ENCODE peak calls at places on chromosomes 13 and 19, in ten cellular contexts. C is heart left ventricle, Q is GM12878, M is upper lobe of left lung, J is A549, V is adrenal gland, L is breast epithelium, G is right lobe of liver, S is IMR-90, X is ovary. O is an unnamed sample.

GRCh38 chr13:97471721-97472120 is 37.8 kb downstream of the RAP2A start:
- DNase-seq in C (no peak), Q (no peak), M (no peak), J (no peak), V (no peak), L (no peak), G (no peak), S (peak; percentile 4), X (no peak), O (no peak)

GRCh38 chr19:48274173-48274572 is 4.3 kb downstream of the ZNF114 start:
- DNase-seq in C (no peak), Q (no peak), M (no peak), J (no peak), V (no peak), L (no peak), G (no peak), S (peak; percentile 40), X (no peak), O (no peak)

GRCh38 chr13:89726690-89727435 is 1620.6 kb upstream of the MIR17HG start:
- DNase-seq in C (no peak), Q (no peak), M (no peak), J (peak; percentile 22), V (no peak), L (no peak), G (no peak), S (peak; percentile 46), X (no peak), O (no peak)

GRCh38 chr13:33817843-33818661 is at the start of gene RFC3:
- DNase-seq in C (peak; percentile 94), Q (peak; percentile 69), M (peak; percentile 90), J (peak; percentile 93), V (peak; percentile 95), L (peak; percentile 93), G (peak; percentile 94), S (peak; percentile 95), X (peak; percentile 92), O (peak; percentile 87)

GRCh38 chr19:19205416-19206410 is 2.5 kb upstream of the NR2C2AP start:
- DNase-seq in C (no peak), Q (no peak), M (no peak), J (no peak), V (no peak), L (no peak), G (no peak), S (no peak), X (no peak), O (no peak)

GRCh38 chr19:3479819-3480215 is 508 bp downstream of the SMIM24 start:
- DNase-seq in C (no peak), Q (no peak), M (no peak), J (peak; percentile 47), V (no peak), L (no peak), G (no peak), S (no peak), X (no peak), O (no peak)

GRCh38 chr19:32877323-32877912 is 7.9 kb upstream of the SLC7A9 start:
- DNase-seq in C (no peak), Q (no peak), M (no peak), J (no peak), V (no peak), L (no peak), G (no peak), S (no peak), X (no peak), O (no peak)

GRCh38 chr19:6273701-6274601 is 5.8 kb downstream of the MLLT1 start:
- DNase-seq in C (peak; percentile 79), Q (no peak), M (peak; percentile 93), J (no peak), V (peak; percentile 78), L (peak; percentile 85), G (peak; percentile 96), S (peak; percentile 88), X (peak; percentile 80), O (peak; percentile 85)

GRCh38 chr19:15195381-15195964 is 5.3 kb downstream of the NOTCH3 start:
- DNase-seq in C (peak; percentile 64), Q (no peak), M (peak; percentile 69), J (no peak), V (no peak), L (peak; percentile 85), G (no peak), S (peak; percentile 61), X (no peak), O (no peak)

GRCh38 chr13:95601216-95601615 is 43.3 kb downstream of the DZIP1 start:
- DNase-seq in C (no peak), Q (no peak), M (no peak), J (no peak), V (no peak), L (no peak), G (no peak), S (no peak), X (no peak), O (no peak)

GRCh38 chr19:13118424-13119193 is 545 bp downstream of the NACC1 start:
- DNase-seq in C (peak; percentile 38), Q (no peak), M (peak; percentile 87), J (peak; percentile 47), V (peak; percentile 69), L (peak; percentile 70), G (peak; percentile 74), S (peak; percentile 31), X (peak; percentile 72), O (no peak)

GRCh38 chr19:39307233-39307821 is 11.1 kb downstream of the IFNL1 start:
- DNase-seq in C (no peak), Q (no peak), M (peak; percentile 65), J (no peak), V (no peak), L (no peak), G (no peak), S (no peak), X (no peak), O (no peak)

DNA sequence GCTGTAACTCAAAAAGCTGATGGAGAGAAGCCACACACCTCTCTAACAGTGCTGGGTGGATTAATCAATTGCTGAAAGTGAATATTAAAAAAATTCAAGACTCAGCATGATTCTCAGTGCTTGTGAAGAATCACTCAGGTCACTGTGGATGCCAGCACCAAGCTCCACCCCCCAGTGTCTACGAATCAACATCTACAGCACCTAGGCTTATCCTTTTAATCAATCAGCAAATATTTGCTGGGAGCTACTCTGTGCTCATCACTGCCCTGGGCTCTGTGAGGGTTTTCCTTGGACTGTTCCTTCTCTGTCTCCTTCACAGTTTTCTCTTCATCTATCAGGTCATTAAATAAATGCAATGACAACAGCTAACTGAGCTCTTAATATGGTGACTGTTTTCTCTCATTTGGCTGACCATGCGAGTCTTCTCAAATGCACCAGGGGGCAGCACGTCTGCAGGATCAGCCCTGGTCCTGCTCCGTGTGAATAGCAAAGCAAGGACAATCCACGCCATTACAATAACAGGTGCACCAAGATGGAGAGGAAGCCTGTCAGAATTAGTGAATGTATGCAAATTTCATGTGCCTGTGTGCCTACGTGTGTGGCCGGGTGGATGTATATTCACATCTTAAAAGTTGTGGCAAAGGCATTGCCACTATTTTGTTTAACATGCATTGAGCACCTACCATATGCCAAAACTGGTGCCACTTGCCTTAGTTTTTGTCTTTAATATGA is 14.6 kb upstream of the C13orf42 start:
- DNase-seq in C (peak; percentile 38), Q (peak; percentile 16), M (peak; percentile 59), J (peak; percentile 69), V (peak; percentile 35), L (no peak), G (peak; percentile 62), S (peak; percentile 54), X (no peak), O (peak; percentile 17)
- TF ChIP-seq POLR2A in C (no peak), Q (no peak), M (no peak), J (no peak), V (no peak), L (no peak), G (no peak), S (no peak), X (no peak), O (no peak)

DNA sequence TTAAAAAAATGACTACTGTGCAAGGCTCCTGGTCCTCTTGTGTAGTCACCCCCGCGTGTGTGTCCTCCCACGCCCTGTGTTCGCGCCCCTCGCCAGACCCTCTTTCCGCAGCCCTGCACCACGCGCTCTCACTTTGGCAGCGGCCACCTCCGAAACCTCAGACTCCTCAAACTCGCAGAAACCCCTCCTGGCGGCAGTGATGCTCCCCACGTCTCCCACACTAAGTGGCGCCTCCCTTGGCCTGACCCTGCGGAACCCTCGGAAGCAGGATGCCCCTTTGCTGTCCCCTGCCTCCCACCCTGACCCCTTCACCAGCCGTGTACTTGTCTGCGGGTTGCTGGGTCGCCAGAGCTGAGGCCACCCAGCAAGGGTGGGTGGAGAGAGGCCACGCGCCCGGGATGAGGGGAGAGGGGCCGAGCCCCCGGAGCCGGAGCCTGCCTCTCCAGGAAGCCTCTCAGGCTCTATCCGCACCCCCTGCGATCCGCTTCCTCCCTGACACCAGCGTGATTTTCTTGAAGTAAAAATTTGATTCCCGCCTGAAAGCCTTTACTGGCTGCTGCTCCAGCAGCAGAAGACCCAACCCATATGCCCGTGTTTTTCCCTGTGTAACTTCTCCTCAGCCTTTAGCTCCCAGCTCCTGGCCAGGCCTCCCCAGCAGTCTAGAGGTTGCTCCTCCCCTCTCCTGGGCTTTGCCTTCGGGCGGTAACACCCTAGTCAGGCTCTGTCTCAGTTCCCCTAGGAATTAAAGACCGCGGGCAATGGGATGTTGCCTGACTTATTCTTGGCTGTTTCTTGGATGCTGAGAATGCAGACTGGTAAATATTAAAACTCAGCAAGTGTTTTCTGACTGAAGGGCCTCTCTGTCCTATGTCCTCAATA is 55.2 kb downstream of the MIPEP start:
- DNase-seq in C (no peak), Q (no peak), M (no peak), J (no peak), V (no peak), L (no peak), G (no peak), S (no peak), X (no peak), O (no peak)
- H3K9me3 ChIP-seq in C (no peaks in the 10 kb centered on the region), Q (no peaks in the 10 kb centered on the region), M (no peaks in the 10 kb centered on the region), J (no peaks in the 10 kb centered on the region), V (no peaks in the 10 kb centered on the region), L (no peaks in the 10 kb centered on the region), G (no peaks in the 10 kb centered on the region), S (no peaks in the 10 kb centered on the region), X (no peaks in the 10 kb centered on the region), O (no peaks in the 10 kb centered on the region)

DNA sequence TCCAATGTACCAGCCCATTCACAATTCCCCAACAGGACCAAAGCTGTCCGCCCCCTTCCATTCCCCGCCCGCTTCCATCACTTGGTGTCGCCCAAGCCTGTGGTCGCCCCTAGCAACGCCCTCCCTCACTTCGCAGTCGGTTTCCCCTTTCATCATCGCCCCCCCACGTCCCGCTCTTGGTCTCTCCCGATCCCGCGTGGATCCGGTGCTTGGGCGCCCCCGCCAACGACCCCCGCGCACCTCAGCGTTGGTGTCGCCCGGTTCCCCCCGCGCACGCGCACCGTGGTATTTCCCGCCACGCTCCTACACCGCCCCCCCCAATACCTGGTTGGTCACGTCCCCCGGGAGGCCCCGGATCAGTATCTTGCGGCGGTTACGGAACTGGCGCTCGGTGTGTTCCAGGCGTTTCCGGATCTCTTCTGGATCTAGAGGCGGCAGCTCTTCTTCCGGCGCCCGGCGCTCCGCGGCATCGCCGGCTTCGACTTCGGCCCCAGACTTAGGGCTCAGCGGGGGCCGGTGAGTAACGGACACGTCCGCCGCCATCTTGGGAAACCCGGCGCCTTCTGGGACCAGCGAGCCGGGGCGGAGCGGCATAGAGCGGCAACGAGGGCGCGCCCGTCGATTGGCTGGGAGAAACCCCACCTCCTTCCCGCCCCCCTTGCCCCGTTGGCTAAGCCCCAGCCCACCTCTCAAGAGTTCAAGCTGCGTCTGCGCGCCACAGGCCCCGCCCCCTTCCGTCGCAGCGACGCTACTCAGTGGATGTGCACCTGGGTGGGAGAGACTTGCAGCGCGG is at the start of gene RAVER1:
- DNase-seq in C (peak; percentile 98), Q (peak; percentile 87), M (peak; percentile 97), J (peak; percentile 97), V (peak; percentile 98), L (peak; percentile 99), G (peak; percentile 99), S (peak; percentile 97), X (peak; percentile 99), O (peak; percentile 94)
- TF ChIP-seq POLR2A in C (no peak), Q (peak; percentile 96), M (peak; percentile 35), J (peak; percentile 70), V (peak; percentile 85), L (peak; percentile 14), G (peak; percentile 76), S (peak; percentile 96), X (peak; percentile 81), O (peak; percentile 77)

GRCh38 chr13:111484959-111485358 is 164.5 kb downstream of the TEX29 start:
- DNase-seq in C (no peak), Q (no peak), M (no peak), J (no peak), V (no peak), L (no peak), G (peak; percentile 17), S (no peak), X (no peak), O (no peak)
- H3K9me3 ChIP-seq in C (peaks cover 15% of the 10 kb centered on the region), Q (no peaks in the 10 kb centered on the region), M (peaks cover 23% of the 10 kb centered on the region), J (peaks cover 3% of the 10 kb centered on the region), V (no peaks in the 10 kb centered on the region), L (peaks cover 27% of the 10 kb centered on the region), G (no peaks in the 10 kb centered on the region), S (peaks cover 33% of the 10 kb centered on the region), X (no peaks in the 10 kb centered on the region), O (peaks cover 34% of the 10 kb centered on the region)

O was measured in tibial nerve.